ENCODE peak calls at places on chromosomes 3 and 15, in eight cellular contexts. J is GM13977, C is GM12864, L is GM10248, Y is IMR-90, O is activated B cell treated with CpG ODN at 0.5 μM for 24 hours, M is choroid plexus epithelial cell, G is omental fat pad. N is an unnamed sample.

GRCh38 chr15:84749111-84749991 is 959 bp downstream of the ZNF592 start:
- DNase-seq in L (no peak), Y (no peak), C (no peak), M (peak; percentile 41), J (no peak), G (no peak), O (peak; percentile 17), N (peak; percentile 28)

GRCh38 chr3:13282986-13283876 is 136.9 kb downstream of the NUP210 start:
- DNase-seq in C (no peak), M (no peak), O (peak; percentile 33), G (no peak), L (no peak), Y (no peak), J (peak; percentile 69), N (peak; percentile 80)

GRCh38 chr15:65323071-65323511 is 18.6 kb downstream of the RNU5B-1 start:
- DNase-seq in O (no peak), Y (peak; percentile 24), J (no peak), L (no peak), C (no peak), G (no peak), M (peak; percentile 54), N (no peak)

GRCh38 chr15:50137893-50138292 is 18.9 kb upstream of the ATP8B4 start:
- DNase-seq in M (no peak), O (no peak), L (no peak), G (no peak), J (no peak), C (no peak), Y (peak; percentile 27), N (no peak)

GRCh38 chr3:182241777-182242556 is 530.2 kb downstream of the SOX2 start:
- DNase-seq in O (no peak), M (peak; percentile 3), J (no peak), L (no peak), G (no peak), Y (no peak), C (no peak), N (no peak)

GRCh38 chr15:41806291-41807181 is 21.4 kb upstream of the JMJD7 start:
- DNase-seq in Y (no peak), O (no peak), G (no peak), C (no peak), M (peak; percentile 34), J (no peak), L (no peak), N (no peak)

GRCh38 chr15:78365931-78366330 is 25.8 kb downstream of the CRABP1 start:
- DNase-seq in M (no peak), O (no peak), J (no peak), C (no peak), L (no peak), G (no peak), Y (no peak), N (no peak)

GRCh38 chr3:42846682-42847522 is 28.8 kb downstream of the CYP8B1 start:
- DNase-seq in G (no peak), J (peak; percentile 41), C (no peak), L (peak; percentile 57), M (no peak), O (no peak), Y (no peak), N (peak; percentile 57)

GRCh38 chr3:163132111-163132510 is 1635.5 kb downstream of the OTOL1 start:
- DNase-seq in M (no peak), C (no peak), O (no peak), Y (no peak), G (no peak), J (no peak), L (no peak), N (no peak)

GRCh38 chr3:44499149-44499898 is 21.9 kb upstream of the ZNF445 start:
- DNase-seq in M (no peak), Y (no peak), L (no peak), O (no peak), C (no peak), G (no peak), J (no peak), N (no peak)

GRCh38 chr3:105647047-105647446 is 221.8 kb downstream of the CBLB start:
- DNase-seq in M (peak; percentile 93), J (no peak), C (no peak), Y (peak; percentile 96), O (no peak), L (no peak), G (no peak), N (no peak)

GRCh38 chr3:23312866-23313265 is 109.7 kb downstream of the UBE2E2 start:
- DNase-seq in O (no peak), L (no peak), M (peak; percentile 80), Y (peak; percentile 51), G (no peak), J (no peak), C (no peak), N (no peak)

GRCh38 chr3:129313415-129313982 is 34.8 kb downstream of the HMCES start:
- DNase-seq in O (no peak), C (no peak), Y (peak; percentile 9), M (peak; percentile 22), L (no peak), J (no peak), G (peak; percentile 20), N (no peak)

GRCh38 chr15:101206173-101206572 is 45.7 kb downstream of the CHSY1 start:
- DNase-seq in J (no peak), C (no peak), L (no peak), O (no peak), Y (peak; percentile 95), G (no peak), M (peak; percentile 58), N (no peak)

GRCh38 chr15:52082197-52083036 is 30.2 kb downstream of the BCL2L10 start:
- DNase-seq in L (peak; percentile 62), Y (peak; percentile 33), O (no peak), G (no peak), C (peak; percentile 31), M (peak; percentile 68), J (peak; percentile 52), N (peak; percentile 54)

GRCh38 chr15:52080993-52081392 is 31.6 kb downstream of the BCL2L10 start:
- DNase-seq in O (no peak), Y (no peak), C (no peak), L (no peak), J (no peak), G (no peak), M (no peak), N (no peak)

GRCh38 chr15:52083603-52084002 is 29.0 kb downstream of the BCL2L10 start:
- DNase-seq in J (no peak), G (no peak), M (no peak), O (no peak), C (no peak), L (no peak), Y (no peak), N (no peak)

GRCh38 chr15:52086001-52086786 is 26.4 kb downstream of the BCL2L10 start:
- DNase-seq in M (no peak), C (no peak), O (no peak), L (no peak), J (no peak), G (no peak), Y (no peak), N (no peak)

GRCh38 chr15:52085289-52085688 is 27.3 kb downstream of the BCL2L10 start:
- DNase-seq in L (no peak), M (no peak), G (no peak), J (no peak), O (no peak), C (no peak), Y (no peak), N (no peak)
- TF ChIP-seq CTCF in L (no peak), M (no peak), G (no peak), J (no peak), O (no peak), C (no peak), Y (no peak), N (no peak)

GRCh38 chr15:73387507-73388255 is 18.9 kb upstream of the HCN4 start:
- DNase-seq in Y (peak; percentile 61), J (no peak), M (peak; percentile 71), O (no peak), C (no peak), G (no peak), L (no peak), N (no peak)
- TF ChIP-seq CTCF in Y (no peak), J (no peak), M (no peak), O (no peak), C (no peak), G (no peak), L (no peak), N (no peak)

DNA sequence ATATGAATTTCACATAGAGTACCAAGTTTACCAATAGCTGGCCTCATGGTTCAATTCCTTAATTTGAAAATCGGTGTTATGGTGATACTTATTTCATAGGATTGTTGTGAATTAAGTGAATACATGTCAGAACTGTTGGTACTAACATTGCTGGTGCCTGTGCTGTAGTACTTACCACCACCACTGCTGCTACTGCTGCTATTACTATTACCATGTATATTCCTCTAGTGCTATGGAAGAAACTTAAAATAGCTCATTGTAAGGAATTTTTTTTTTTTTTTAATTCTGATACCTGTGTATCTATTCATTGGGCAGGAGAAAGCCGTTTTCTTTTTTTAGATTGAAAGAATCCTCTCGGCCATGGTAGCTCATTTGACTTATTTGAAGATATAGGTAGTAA is 3.6 kb downstream of the FYTTD1 start:
- DNase-seq in L (no peak), C (no peak), J (no peak), G (no peak), Y (no peak), O (no peak), M (peak; percentile 29), N (no peak)
- TF ChIP-seq CTCF in L (no peak), C (peak; percentile 33), J (no peak), G (no peak), Y (no peak), O (no peak), M (peak; percentile 21), N (no peak)

DNA sequence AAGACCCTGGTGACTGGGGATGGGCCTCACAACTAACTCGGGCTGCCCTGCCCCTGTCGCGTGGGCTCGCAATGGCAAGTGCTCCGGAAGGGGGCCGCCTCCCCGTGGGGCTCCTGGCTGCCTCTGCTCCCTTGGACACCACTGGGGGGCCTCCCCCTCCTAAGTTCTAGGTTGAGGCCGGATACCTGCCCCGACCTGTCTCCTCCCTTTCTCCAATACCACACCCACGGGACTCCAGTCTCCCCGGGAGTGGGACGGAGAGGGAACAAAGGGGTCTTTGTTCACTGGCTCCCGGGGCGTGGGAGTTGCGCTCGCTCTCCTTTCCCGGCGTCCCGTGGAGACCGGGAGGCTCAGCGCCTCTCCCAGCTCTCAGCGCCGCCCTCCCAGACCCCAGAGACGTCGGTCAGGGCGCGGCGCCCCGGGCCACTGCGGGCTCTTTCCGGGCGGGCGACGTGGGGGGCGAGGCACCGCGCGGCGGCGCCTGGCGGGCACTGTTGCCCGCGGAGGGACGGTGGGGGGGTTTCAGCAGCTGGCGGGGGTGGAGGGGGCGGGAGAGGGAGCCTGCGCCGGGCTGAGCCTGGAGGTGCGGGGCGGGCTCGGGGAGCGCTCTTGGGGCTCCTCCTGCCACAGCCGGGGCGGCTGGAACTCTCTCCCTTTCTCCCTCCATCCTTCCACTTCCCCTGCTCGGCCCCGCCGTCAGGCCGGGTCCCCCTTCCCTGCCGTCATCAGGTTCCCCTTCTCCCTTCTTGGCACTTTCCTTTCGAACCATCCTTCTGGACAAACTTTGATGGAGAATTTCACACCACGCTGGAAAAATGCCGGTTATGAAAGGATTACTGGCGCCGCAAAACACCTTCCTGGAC is at the start of gene KCNH8:
- DNase-seq in G (no peak), J (peak; percentile 32), L (peak; percentile 31), O (peak; percentile 29), C (no peak), Y (no peak), M (no peak), N (peak; percentile 32)
- TF ChIP-seq CTCF in G (no peak), J (no peak), L (no peak), O (no peak), C (no peak), Y (no peak), M (no peak), N (no peak)